ENCODE peak calls at places on chromosome 11, in five cellular contexts. One of them, this sample, is unnamed. For H3K4me1, the result is how much of the 10 kb centered on the place peaks cover.

GRCh38 chr11:72981067-72981466 is 161.1 kb downstream of the FCHSD2 start:
- DNase-seq in GM23338: no peak
- DNase-seq in stomach: no peak
- DNase-seq in K562: no peak
- DNase-seq in HCT116: no peak
- DNase-seq in this sample: no peak

GRCh38 chr11:28657378-28658030 is 549.3 kb downstream of the METTL15 start:
- DNase-seq in GM23338: no peak
- DNase-seq in stomach: no peak
- DNase-seq in K562: no peak
- DNase-seq in HCT116: no peak
- DNase-seq in this sample: no peak

GRCh38 chr11:129247129-129247528 is 55.0 kb upstream of the ARHGAP32 start:
- DNase-seq in GM23338: no peak
- DNase-seq in stomach: no peak
- DNase-seq in K562: no peak
- DNase-seq in HCT116: no peak
- DNase-seq in this sample: no peak

GRCh38 chr11:67996622-67997459 is 7.1 kb downstream of the UNC93B1 start:
- DNase-seq in GM23338: peak
- DNase-seq in stomach: peak
- DNase-seq in K562: peak
- DNase-seq in HCT116: peak
- DNase-seq in this sample: no peak

GRCh38 chr11:23897453-23898289 is 599.2 kb upstream of the LUZP2 start:
- DNase-seq in GM23338: no peak
- DNase-seq in stomach: no peak
- DNase-seq in K562: no peak
- DNase-seq in HCT116: no peak
- DNase-seq in this sample: no peak

GRCh38 chr11:56909080-56909479 is 79.6 kb upstream of the OR5AK2 start:
- DNase-seq in GM23338: no peak
- DNase-seq in stomach: no peak
- DNase-seq in K562: no peak
- DNase-seq in HCT116: no peak
- DNase-seq in this sample: peak

GRCh38 chr11:110031171-110031570 is 62.0 kb upstream of the ZC3H12C start:
- DNase-seq in GM23338: no peak
- DNase-seq in stomach: no peak
- DNase-seq in K562: no peak
- DNase-seq in HCT116: no peak
- DNase-seq in this sample: no peak

GRCh38 chr11:112596324-112596723 is 335.7 kb upstream of the PLET1 start:
- DNase-seq in GM23338: no peak
- DNase-seq in stomach: no peak
- DNase-seq in K562: no peak
- DNase-seq in HCT116: no peak
- DNase-seq in this sample: no peak

GRCh38 chr11:9535189-9535781 is 38.2 kb upstream of the WEE1 start:
- DNase-seq in GM23338: peak
- DNase-seq in stomach: peak
- DNase-seq in K562: peak
- DNase-seq in HCT116: peak
- DNase-seq in this sample: peak

GRCh38 chr11:17161515-17161914 is 46.3 kb downstream of the PIK3C2A start:
- DNase-seq in GM23338: no peak
- DNase-seq in stomach: no peak
- DNase-seq in K562: no peak
- DNase-seq in HCT116: no peak
- DNase-seq in this sample: no peak

GRCh38 chr11:64637346-64638016 is 46.5 kb downstream of the SLC22A12 start:
- DNase-seq in GM23338: no peak
- DNase-seq in stomach: no peak
- DNase-seq in K562: no peak
- DNase-seq in HCT116: no peak
- DNase-seq in this sample: no peak

GRCh38 chr11:91081440-91082088 is 858.7 kb upstream of the CHORDC1 start:
- DNase-seq in GM23338: no peak
- DNase-seq in stomach: no peak
- DNase-seq in K562: no peak
- DNase-seq in HCT116: no peak
- DNase-seq in this sample: no peak

GRCh38 chr11:9613830-9614762 is 40.6 kb downstream of the WEE1 start:
- DNase-seq in GM23338: peak
- DNase-seq in stomach: peak
- DNase-seq in K562: peak
- DNase-seq in HCT116: peak
- DNase-seq in this sample: peak

GRCh38 chr11:109911488-109911887 is 181.7 kb upstream of the ZC3H12C start:
- DNase-seq in GM23338: no peak
- DNase-seq in stomach: no peak
- DNase-seq in K562: no peak
- DNase-seq in HCT116: no peak
- DNase-seq in this sample: no peak

GRCh38 chr11:95996621-95997020 is 72.7 kb upstream of the MTMR2 start:
- DNase-seq in GM23338: no peak
- DNase-seq in stomach: no peak
- DNase-seq in K562: no peak
- DNase-seq in HCT116: no peak
- DNase-seq in this sample: no peak

GRCh38 chr11:110907629-110908028 is 195.4 kb upstream of the ARHGAP20 start:
- DNase-seq in GM23338: no peak
- DNase-seq in stomach: peak
- DNase-seq in K562: no peak
- DNase-seq in HCT116: no peak
- DNase-seq in this sample: peak

GRCh38 chr11:47060807-47061206 is 115.9 kb downstream of the ARFGAP2 start:
- DNase-seq in GM23338: peak
- DNase-seq in stomach: no peak
- DNase-seq in K562: no peak
- DNase-seq in HCT116: no peak
- DNase-seq in this sample: no peak

DNA sequence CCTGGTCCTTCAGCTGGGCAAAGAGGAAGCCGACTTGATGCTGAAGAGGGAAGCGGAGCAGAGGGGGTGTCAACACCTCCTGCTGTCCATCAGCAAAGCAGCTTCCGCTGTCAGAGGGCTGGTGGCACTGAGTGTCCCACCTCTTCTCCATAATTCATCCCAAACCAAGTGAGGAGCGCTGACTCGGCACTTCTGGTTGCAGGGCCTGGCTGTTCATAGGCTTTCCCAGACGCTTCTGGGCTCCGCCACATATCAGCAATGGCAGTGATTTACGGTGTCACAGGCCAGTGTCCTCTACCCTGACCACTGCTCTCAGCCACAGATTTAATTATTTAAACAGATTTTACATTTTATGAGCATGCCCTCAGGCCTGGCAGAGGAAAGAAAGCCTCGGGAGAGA is 70.1 kb upstream of the TENM4 start:
- DNase-seq in GM23338: no peak
- DNase-seq in stomach: no peak
- DNase-seq in K562: no peak
- DNase-seq in HCT116: no peak
- DNase-seq in this sample: no peak
- TF ChIP-seq CTCF in GM23338: no peak
- TF ChIP-seq CTCF in stomach: no peak
- TF ChIP-seq CTCF in K562: no peak
- TF ChIP-seq CTCF in HCT116: no peak
- TF ChIP-seq CTCF in this sample: no peak

GRCh38 chr11:335779-336665 is 15.4 kb upstream of the IFITM3 start:
- DNase-seq in GM23338: no peak
- DNase-seq in stomach: no peak
- DNase-seq in K562: peak
- DNase-seq in HCT116: no peak
- DNase-seq in this sample: no peak

GRCh38 chr11:331332-332060 is 10.8 kb upstream of the IFITM3 start:
- DNase-seq in GM23338: no peak
- DNase-seq in stomach: no peak
- DNase-seq in K562: no peak
- DNase-seq in HCT116: no peak
- DNase-seq in this sample: no peak

GRCh38 chr11:332651-333480 is 12.2 kb upstream of the IFITM3 start:
- DNase-seq in GM23338: no peak
- DNase-seq in stomach: no peak
- DNase-seq in K562: no peak
- DNase-seq in HCT116: no peak
- DNase-seq in this sample: no peak

GRCh38 chr11:336666-337002 is 16.0 kb upstream of the IFITM3 start:
- DNase-seq in GM23338: no peak
- DNase-seq in stomach: no peak
- DNase-seq in K562: no peak
- DNase-seq in HCT116: no peak
- DNase-seq in this sample: no peak

DNA sequence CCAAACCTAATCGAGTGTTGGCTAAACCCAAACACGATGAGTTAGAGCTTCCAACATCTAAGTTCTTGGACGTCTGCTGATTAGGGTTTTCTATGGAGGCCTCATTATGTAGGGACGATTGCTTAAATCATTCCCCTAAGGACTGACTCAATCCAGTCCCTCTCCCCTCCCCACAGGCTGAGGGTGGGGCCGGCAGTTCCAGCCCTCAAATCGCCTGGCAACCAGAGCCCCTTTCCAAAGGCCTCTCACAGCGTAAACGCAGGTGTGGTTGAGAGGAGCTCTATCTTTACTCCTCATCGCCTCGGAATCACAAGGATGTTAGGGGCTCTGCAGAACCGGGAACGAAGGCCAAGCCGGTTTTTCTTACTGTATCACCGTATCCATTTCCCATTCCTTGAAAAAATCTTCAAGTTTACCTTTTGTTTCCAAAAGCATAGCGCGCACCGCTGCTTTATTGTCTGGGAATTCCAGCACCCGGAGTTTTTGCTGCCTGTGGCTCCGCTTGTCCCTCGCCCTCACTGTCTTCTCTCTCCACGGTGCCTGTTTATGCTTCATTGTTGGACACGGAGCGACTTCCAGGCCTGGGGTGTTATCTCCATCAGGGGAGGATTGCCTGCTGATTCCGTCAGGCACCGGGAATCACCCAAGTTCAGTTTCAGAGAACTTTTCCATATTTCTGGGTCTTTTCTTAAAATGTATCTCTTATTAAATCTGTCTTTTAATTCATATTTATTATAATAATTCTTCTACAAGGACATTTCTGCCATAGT is 13.8 kb upstream of the IFITM3 start:
- DNase-seq in GM23338: peak
- DNase-seq in stomach: no peak
- DNase-seq in K562: peak
- DNase-seq in HCT116: no peak
- DNase-seq in this sample: no peak
- H3K4me1 ChIP-seq in GM23338: under half
- H3K4me1 ChIP-seq in stomach: under half
- H3K4me1 ChIP-seq in K562: under half
- H3K4me1 ChIP-seq in HCT116: under half
- H3K4me1 ChIP-seq in this sample: under half

DNA sequence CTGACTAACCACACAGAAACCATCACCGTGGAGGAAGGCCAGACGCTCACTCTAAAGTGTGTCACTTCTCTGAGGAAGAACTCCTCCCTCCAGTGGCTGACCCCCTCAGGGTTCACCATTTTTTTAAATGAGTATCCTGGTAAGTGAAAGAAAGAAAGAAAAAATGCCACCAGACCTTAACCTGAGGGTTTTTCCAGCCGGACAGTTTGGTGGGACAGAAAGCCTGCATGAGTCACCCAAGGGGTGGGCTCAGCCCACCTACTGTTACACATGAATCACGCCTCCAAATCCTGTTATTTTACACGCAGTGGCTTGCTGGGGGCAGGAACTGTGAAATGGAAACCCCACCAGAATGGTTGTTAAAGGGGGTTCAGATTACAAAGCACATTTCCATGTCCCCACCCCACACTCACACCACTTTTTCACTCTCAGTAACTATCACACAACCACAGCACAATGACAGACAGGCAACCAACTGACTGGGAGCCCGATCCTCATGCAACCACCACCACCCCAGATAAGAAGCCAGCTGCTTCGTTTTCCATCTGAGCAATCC is 11.9 kb downstream of the CRTAM start:
- DNase-seq in GM23338: peak
- DNase-seq in stomach: no peak
- DNase-seq in K562: no peak
- DNase-seq in HCT116: no peak
- DNase-seq in this sample: peak
- TF ChIP-seq POLR2AphosphoS5 in GM23338: no peak
- TF ChIP-seq POLR2AphosphoS5 in stomach: no peak
- TF ChIP-seq POLR2AphosphoS5 in K562: no peak
- TF ChIP-seq POLR2AphosphoS5 in HCT116: no peak
- TF ChIP-seq POLR2AphosphoS5 in this sample: no peak

DNA sequence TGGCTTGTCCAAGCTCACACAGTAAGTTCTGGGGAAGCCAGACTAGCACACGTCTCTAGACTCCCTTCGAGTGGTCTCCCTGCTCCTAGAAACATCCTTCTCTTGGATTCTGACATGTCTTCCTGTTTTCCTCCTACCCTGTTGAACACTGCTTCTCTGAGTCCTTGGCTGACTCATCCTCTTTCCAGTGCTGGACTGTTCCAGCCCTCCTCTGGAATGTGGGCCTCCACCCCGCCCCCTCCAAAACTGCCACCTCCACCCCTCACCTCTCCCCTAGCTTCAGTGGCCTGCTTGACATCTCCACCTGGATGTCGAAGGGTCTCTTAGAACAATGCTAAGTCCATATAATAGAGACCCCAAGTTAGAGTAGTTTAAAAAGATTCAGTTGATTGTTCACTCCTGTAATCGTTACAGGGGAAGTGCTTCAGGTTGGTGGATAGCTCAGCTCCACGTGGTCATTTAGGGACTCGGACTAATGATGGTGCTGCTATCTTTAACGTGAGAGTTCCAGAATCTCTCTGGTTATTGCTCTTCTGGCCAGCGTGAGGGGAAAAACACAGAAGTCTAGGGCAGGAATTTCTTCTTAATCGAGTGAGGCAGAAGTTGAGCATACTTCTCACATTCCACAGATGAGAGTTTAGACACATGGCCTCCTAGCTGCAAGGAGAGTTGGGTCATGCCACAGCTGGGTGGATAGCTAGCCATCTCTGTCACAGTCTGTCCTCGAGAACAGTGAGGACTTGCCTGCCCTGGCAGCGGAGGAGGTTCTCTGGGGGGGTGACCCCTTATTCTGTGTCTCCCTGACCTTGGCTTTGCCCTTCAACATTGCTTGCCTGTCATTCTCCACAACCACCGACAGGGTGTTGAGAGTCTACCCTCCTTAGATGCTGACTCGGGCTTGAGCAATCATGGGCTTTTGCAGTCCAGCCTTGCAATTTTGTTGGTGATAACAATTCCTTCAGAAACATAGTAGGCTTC is 4.7 kb upstream of the C11orf96 start:
- DNase-seq in GM23338: no peak
- DNase-seq in stomach: no peak
- DNase-seq in K562: peak
- DNase-seq in HCT116: peak
- DNase-seq in this sample: no peak
- TF ChIP-seq CTCF in GM23338: no peak
- TF ChIP-seq CTCF in stomach: no peak
- TF ChIP-seq CTCF in K562: no peak
- TF ChIP-seq CTCF in HCT116: no peak
- TF ChIP-seq CTCF in this sample: no peak

DNA sequence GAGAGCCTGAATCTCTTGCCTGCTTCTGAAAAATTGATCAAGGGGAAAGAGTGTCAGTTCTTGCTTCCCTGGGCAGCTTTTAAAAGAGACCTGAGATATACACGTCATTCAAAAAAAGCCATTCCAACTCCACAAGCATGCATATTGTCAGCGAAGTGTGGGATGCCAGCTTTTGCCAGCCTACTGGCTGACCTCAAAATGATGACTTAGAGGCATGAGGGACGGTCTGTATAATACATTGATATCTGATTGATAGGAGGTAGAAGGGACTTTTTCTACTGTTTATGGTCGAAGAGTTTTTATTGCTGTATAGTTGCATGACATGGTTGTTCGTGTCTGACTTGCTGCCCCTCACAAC is 126.3 kb downstream of the MICAL2 start:
- DNase-seq in GM23338: no peak
- DNase-seq in stomach: no peak
- DNase-seq in K562: no peak
- DNase-seq in HCT116: no peak
- DNase-seq in this sample: no peak
- H3K4me1 ChIP-seq in GM23338: under half
- H3K4me1 ChIP-seq in stomach: half or more
- H3K4me1 ChIP-seq in K562: under half
- H3K4me1 ChIP-seq in HCT116: under half
- H3K4me1 ChIP-seq in this sample: half or more